ENCODE peak calls at places on chromosomes 12 and 14, in five cellular contexts. U, P, S, T and G are unnamed samples.

GRCh38 chr12:90999518-90999917 is 5.3 kb downstream of the EPYC start:
- DNase-seq in P (no peak), T (no peak), U (no peak), S (no peak), G (no peak)

GRCh38 chr12:87038098-87038497 is 781.9 kb upstream of the MGAT4C start:
- DNase-seq in T (no peak), P (no peak), S (no peak), U (no peak), G (no peak)

GRCh38 chr14:87160964-87161363 is 832.0 kb downstream of the GALC start:
- DNase-seq in T (no peak), U (no peak), S (no peak), P (no peak), G (no peak)

GRCh38 chr14:65179918-65180724 is 77.8 kb upstream of the MAX start:
- DNase-seq in P (no peak), U (no peak), T (peak; percentile 70), S (no peak), G (no peak)

GRCh38 chr12:117525766-117526165 is 164.3 kb upstream of the NOS1 start:
- DNase-seq in S (no peak), T (no peak), P (no peak), U (peak; percentile 44), G (no peak)

GRCh38 chr14:71231521-71232393 is 324.5 kb downstream of the PCNX1 start:
- DNase-seq in S (no peak), U (peak; percentile 63), P (no peak), T (peak; percentile 68), G (no peak)

GRCh38 chr12:96230646-96231045 is 36.5 kb downstream of the ELK3 start:
- DNase-seq in U (no peak), T (no peak), S (no peak), P (no peak), G (no peak)

GRCh38 chr14:54658836-54659235 is 91.9 kb downstream of the SAMD4A start:
- DNase-seq in T (no peak), P (no peak), U (no peak), S (no peak), G (no peak)

GRCh38 chr12:121579981-121580868 is 598 bp downstream of the KDM2B start:
- DNase-seq in T (peak; percentile 79), U (peak; percentile 96), P (peak; percentile 40), S (peak; percentile 44), G (peak; percentile 75)

GRCh38 chr14:104786091-104786586 is 9.4 kb downstream of the AKT1 start:
- DNase-seq in T (no peak), U (no peak), P (no peak), S (no peak), G (no peak)

GRCh38 chr12:8823565-8824300 is 1.3 kb downstream of the A2ML1 start:
- DNase-seq in S (peak; percentile 34), P (no peak), T (peak; percentile 11), U (peak; percentile 94), G (no peak)

GRCh38 chr12:25866586-25867378 is 91.7 kb upstream of the RASSF8 start:
- DNase-seq in P (no peak), S (no peak), T (no peak), U (no peak), G (no peak)

GRCh38 chr14:95047754-95048153 is 109.6 kb downstream of the DICER1 start:
- DNase-seq in T (no peak), S (no peak), U (peak; percentile 11), P (no peak), G (peak; percentile 3)

GRCh38 chr12:93699271-93700141 is 22.3 kb downstream of the CRADD start:
- DNase-seq in S (no peak), T (no peak), U (peak; percentile 59), P (no peak), G (no peak)

GRCh38 chr12:113382206-113382605 is 21.5 kb downstream of the SDS start:
- DNase-seq in U (no peak), P (no peak), S (no peak), T (no peak), G (no peak)

GRCh38 chr14:60865378-60866127 is 115.3 kb downstream of the TRMT5 start:
- DNase-seq in P (no peak), S (no peak), T (no peak), U (no peak), G (no peak)

GRCh38 chr12:48968004-48968403 is 3.5 kb downstream of the WNT10B start:
- DNase-seq in P (no peak), U (peak; percentile 73), T (no peak), S (no peak), G (no peak)

GRCh38 chr12:132108211-132108832 is 35.8 kb downstream of the DDX51 start:
- DNase-seq in T (no peak), P (no peak), U (peak; percentile 74), S (no peak), G (no peak)

GRCh38 chr14:73764881-73765280 is 50.7 kb upstream of the PNMA1 start:
- DNase-seq in P (no peak), T (no peak), U (peak; percentile 44), S (no peak), G (no peak)

GRCh38 chr14:82778008-82778407 is 1244.4 kb upstream of the SEL1L start:
- DNase-seq in U (no peak), P (no peak), S (no peak), T (no peak), G (no peak)

GRCh38 chr14:21106506-21107359 is 5.9 kb downstream of the TMEM253 start:
- DNase-seq in T (peak; percentile 72), S (peak; percentile 56), U (peak; percentile 95), P (no peak), G (no peak)

GRCh38 chr14:62745496-62745895 is 299.8 kb downstream of the KCNH5 start:
- DNase-seq in T (no peak), P (no peak), U (no peak), S (no peak), G (no peak)

GRCh38 chr12:124745891-124746570 is 117.6 kb downstream of the SCARB1 start:
- DNase-seq in P (peak; percentile 83), T (peak; percentile 60), U (peak; percentile 99), S (peak; percentile 61), G (peak; percentile 74)

GRCh38 chr12:53543539-53543938 is 36.3 kb upstream of the NPFF start:
- DNase-seq in S (no peak), P (no peak), U (peak; percentile 84), T (peak; percentile 78), G (peak; percentile 43)

DNA sequence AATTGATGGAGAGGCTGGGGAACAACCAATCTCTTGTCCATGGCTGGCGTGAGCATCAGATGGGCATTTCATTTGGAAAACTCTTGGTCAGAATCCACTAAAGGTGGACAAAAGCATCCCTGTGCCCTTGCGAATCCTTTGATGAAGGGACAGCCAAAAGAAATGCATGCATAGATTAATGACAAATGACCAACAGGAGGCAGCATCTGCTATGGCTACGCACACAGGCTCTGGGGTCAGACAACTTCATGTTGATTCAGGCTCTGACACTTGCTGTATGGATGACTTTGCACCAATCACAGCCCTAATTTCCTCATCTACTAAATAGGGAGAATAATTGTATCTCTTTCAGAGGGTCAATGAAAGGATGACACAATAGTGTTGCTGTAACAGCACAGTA is 117.5 kb downstream of the ASCL4 start:
- DNase-seq in U (peak; percentile 65), P (no peak), T (peak; percentile 26), S (no peak), G (no peak)
- TF ChIP-seq CTCF in U (peak; percentile 74), P (peak; percentile 59), T (peak; percentile 20), S (peak; percentile 34), G (no peak)

DNA sequence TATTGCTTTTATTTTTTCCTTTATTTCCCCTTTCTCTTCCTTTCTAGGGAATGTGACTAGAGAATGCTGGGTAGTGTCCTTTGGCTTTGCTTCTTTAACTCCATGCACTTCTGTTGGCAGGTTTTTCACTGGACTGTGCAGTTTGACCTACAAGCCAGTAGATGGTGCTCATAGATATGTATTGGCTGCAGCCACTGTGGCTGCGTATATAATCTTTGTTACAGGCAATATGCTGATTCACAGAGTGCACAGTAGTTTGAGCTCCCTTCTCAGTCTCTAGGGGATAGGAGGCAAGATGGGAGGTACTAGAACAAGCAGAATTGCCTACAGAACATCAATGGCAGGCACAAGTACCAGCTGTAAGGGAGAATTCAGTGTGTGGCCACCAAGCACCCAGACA is 503.5 kb downstream of the LRFN5 start:
- DNase-seq in T (peak; percentile 24), S (no peak), P (no peak), U (peak; percentile 53), G (no peak)
- TF ChIP-seq CTCF in T (peak; percentile 48), S (peak; percentile 50), P (peak; percentile 34), U (peak; percentile 81), G (no peak)

GRCh38 chr12:3677609-3678008 is 75.3 kb downstream of the CRACR2A start:
- DNase-seq in T (no peak), P (no peak), U (peak; percentile 68), S (no peak), G (no peak)

GRCh38 chr12:3679831-3680230 is 73.1 kb downstream of the CRACR2A start:
- DNase-seq in T (no peak), U (no peak), P (no peak), S (no peak), G (no peak)

GRCh38 chr12:3683670-3684069 is 69.2 kb downstream of the CRACR2A start:
- DNase-seq in T (no peak), S (no peak), P (no peak), U (no peak), G (no peak)

GRCh38 chr12:3681595-3681921 is 71.4 kb downstream of the CRACR2A start:
- DNase-seq in P (no peak), S (no peak), U (no peak), T (no peak), G (no peak)

GRCh38 chr12:3680919-3681594 is 71.9 kb downstream of the CRACR2A start:
- DNase-seq in U (no peak), T (no peak), S (no peak), P (no peak), G (no peak)
- TF ChIP-seq CTCF in U (peak; percentile 75), T (no peak), S (peak; percentile 54), P (peak; percentile 18), G (no peak)

DNA sequence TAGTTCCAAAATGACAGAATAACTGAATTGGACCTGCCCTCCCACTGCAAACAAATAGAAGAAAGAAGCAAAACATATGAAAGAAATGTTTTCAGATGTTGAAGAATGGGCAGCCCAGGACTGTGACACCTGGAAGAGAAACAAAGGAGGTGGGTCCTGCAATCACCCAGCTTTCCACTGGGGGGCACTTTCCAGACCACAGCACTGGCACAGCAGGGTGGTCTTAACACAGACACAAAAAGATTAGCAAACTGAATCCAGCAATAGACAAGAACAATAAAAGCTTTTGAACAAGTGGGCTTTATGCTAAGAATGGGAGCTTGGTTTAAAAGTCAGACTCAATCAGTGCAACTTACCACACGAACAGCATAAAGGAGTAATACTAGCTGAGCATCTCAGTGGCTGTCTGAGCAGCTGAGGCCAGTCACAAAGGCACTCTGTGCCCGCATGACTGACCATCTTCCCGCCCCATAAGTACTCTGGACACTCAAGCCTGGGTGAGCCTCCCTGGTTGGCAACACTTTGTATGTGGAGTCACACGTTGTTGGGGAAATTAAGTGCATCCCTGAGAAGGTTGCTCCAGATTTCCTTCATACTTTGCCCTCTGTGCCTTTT is 27.7 kb downstream of the JKAMP start:
- DNase-seq in P (peak; percentile 25), T (peak; percentile 23), S (peak; percentile 26), U (peak; percentile 88), G (no peak)
- TF ChIP-seq CTCF in P (peak; percentile 57), T (peak; percentile 34), S (peak; percentile 66), U (peak; percentile 90), G (no peak)

DNA sequence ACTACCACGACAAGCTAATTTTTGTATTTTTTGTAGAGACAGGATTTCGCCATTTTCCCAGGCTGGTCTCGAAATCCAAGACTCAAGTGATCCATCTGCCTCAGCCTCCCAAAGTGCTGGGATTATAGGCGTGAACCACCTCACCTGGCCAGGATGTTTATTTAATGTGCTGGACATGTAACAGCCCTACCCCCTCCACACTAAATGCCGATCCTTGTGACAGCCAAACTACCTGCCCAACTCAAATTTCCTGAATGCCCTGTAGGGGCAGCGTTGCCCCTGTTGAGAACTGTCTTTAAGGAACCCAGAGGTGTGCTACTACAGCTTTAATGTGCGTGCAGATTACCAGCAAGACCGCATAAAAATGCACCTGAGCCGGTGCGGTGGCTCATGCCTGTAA is 48.1 kb downstream of the KCNK13 start:
- DNase-seq in U (peak; percentile 80), S (no peak), P (no peak), T (no peak), G (no peak)
- TF ChIP-seq CTCF in U (peak; percentile 77), S (peak; percentile 49), P (peak; percentile 3), T (no peak), G (peak; percentile 30)